ENCODE peak calls at places on chromosome 12, in seven cellular contexts. One of them, this sample, is unnamed.

GRCh38 chr12:19382111-19382526 is 57.2 kb upstream of the AEBP2 start:
- DNase-seq in ascending aorta: peak
- DNase-seq in breast epithelium: no peak
- DNase-seq in right cardiac atrium: no peak
- DNase-seq in AG04450: no peak
- DNase-seq in uterus: no peak
- DNase-seq in ovary: no peak
- DNase-seq in this sample: peak

GRCh38 chr12:121227294-121227693 is 17.4 kb downstream of the P2RX4 start:
- DNase-seq in ascending aorta: no peak
- DNase-seq in uterus: no peak
- DNase-seq in breast epithelium: peak
- DNase-seq in right cardiac atrium: no peak
- DNase-seq in AG04450: no peak
- DNase-seq in ovary: no peak
- DNase-seq in this sample: no peak

GRCh38 chr12:14187966-14188365 is 177.5 kb upstream of the ATF7IP start:
- DNase-seq in uterus: no peak
- DNase-seq in right cardiac atrium: no peak
- DNase-seq in breast epithelium: no peak
- DNase-seq in ascending aorta: no peak
- DNase-seq in AG04450: no peak
- DNase-seq in ovary: no peak
- DNase-seq in this sample: no peak

GRCh38 chr12:66168410-66168809 is 1.4 kb downstream of the TMBIM4 start:
- DNase-seq in right cardiac atrium: no peak
- DNase-seq in AG04450: no peak
- DNase-seq in ascending aorta: no peak
- DNase-seq in ovary: no peak
- DNase-seq in breast epithelium: no peak
- DNase-seq in uterus: no peak
- DNase-seq in this sample: no peak

GRCh38 chr12:2795291-2796186 is 769 bp downstream of the FKBP4 start:
- DNase-seq in ovary: peak
- DNase-seq in uterus: peak
- DNase-seq in ascending aorta: peak
- DNase-seq in breast epithelium: peak
- DNase-seq in AG04450: no peak
- DNase-seq in right cardiac atrium: peak
- DNase-seq in this sample: no peak

GRCh38 chr12:22437031-22437806 is 102.7 kb upstream of the ST8SIA1 start:
- DNase-seq in AG04450: no peak
- DNase-seq in uterus: no peak
- DNase-seq in ovary: no peak
- DNase-seq in ascending aorta: no peak
- DNase-seq in right cardiac atrium: peak
- DNase-seq in breast epithelium: no peak
- DNase-seq in this sample: peak

GRCh38 chr12:25496098-25496587 is 56.9 kb downstream of the LMNTD1 start:
- DNase-seq in AG04450: no peak
- DNase-seq in breast epithelium: no peak
- DNase-seq in ovary: no peak
- DNase-seq in uterus: no peak
- DNase-seq in right cardiac atrium: no peak
- DNase-seq in ascending aorta: no peak
- DNase-seq in this sample: no peak

GRCh38 chr12:13179159-13180074 is 17.1 kb upstream of the EMP1 start:
- DNase-seq in ovary: peak
- DNase-seq in breast epithelium: no peak
- DNase-seq in uterus: peak
- DNase-seq in right cardiac atrium: peak
- DNase-seq in AG04450: no peak
- DNase-seq in ascending aorta: no peak
- DNase-seq in this sample: no peak

GRCh38 chr12:63844391-63845341 is at the start of gene SRGAP1:
- DNase-seq in right cardiac atrium: peak
- DNase-seq in uterus: peak
- DNase-seq in ovary: peak
- DNase-seq in breast epithelium: peak
- DNase-seq in AG04450: no peak
- DNase-seq in ascending aorta: peak
- DNase-seq in this sample: no peak

GRCh38 chr12:49304161-49304560 is 9.2 kb downstream of the PRPH start:
- DNase-seq in ascending aorta: no peak
- DNase-seq in right cardiac atrium: no peak
- DNase-seq in breast epithelium: no peak
- DNase-seq in uterus: no peak
- DNase-seq in ovary: no peak
- DNase-seq in AG04450: peak
- DNase-seq in this sample: no peak

GRCh38 chr12:31874961-31875608 is 84.1 kb upstream of the RESF1 start:
- DNase-seq in ascending aorta: peak
- DNase-seq in uterus: peak
- DNase-seq in right cardiac atrium: peak
- DNase-seq in AG04450: peak
- DNase-seq in ovary: no peak
- DNase-seq in breast epithelium: no peak
- DNase-seq in this sample: peak

GRCh38 chr12:6372403-6373003 is 2.9 kb downstream of the SCNN1A start:
- DNase-seq in right cardiac atrium: peak
- DNase-seq in ascending aorta: no peak
- DNase-seq in breast epithelium: peak
- DNase-seq in uterus: no peak
- DNase-seq in ovary: no peak
- DNase-seq in AG04450: no peak
- DNase-seq in this sample: peak

GRCh38 chr12:49974231-49974675 is 1.5 kb downstream of the AQP6 start:
- DNase-seq in ovary: peak
- DNase-seq in AG04450: peak
- DNase-seq in uterus: peak
- DNase-seq in ascending aorta: peak
- DNase-seq in breast epithelium: no peak
- DNase-seq in right cardiac atrium: peak
- DNase-seq in this sample: no peak

GRCh38 chr12:116508145-116509121 is 50.7 kb upstream of the MAP1LC3B2 start:
- DNase-seq in AG04450: no peak
- DNase-seq in ovary: peak
- DNase-seq in breast epithelium: no peak
- DNase-seq in ascending aorta: no peak
- DNase-seq in uterus: peak
- DNase-seq in right cardiac atrium: peak
- DNase-seq in this sample: no peak

GRCh38 chr12:126383506-126383905 is 1318.3 kb downstream of the AACS start:
- DNase-seq in AG04450: no peak
- DNase-seq in right cardiac atrium: no peak
- DNase-seq in ovary: no peak
- DNase-seq in breast epithelium: no peak
- DNase-seq in ascending aorta: no peak
- DNase-seq in uterus: no peak
- DNase-seq in this sample: no peak

GRCh38 chr12:65495233-65495632 is 216.8 kb downstream of the MSRB3 start:
- DNase-seq in ascending aorta: no peak
- DNase-seq in AG04450: peak
- DNase-seq in uterus: no peak
- DNase-seq in ovary: no peak
- DNase-seq in right cardiac atrium: no peak
- DNase-seq in breast epithelium: no peak
- DNase-seq in this sample: peak

GRCh38 chr12:97456792-97457191 is 5.8 kb upstream of the RMST start:
- DNase-seq in breast epithelium: no peak
- DNase-seq in AG04450: no peak
- DNase-seq in ascending aorta: no peak
- DNase-seq in ovary: no peak
- DNase-seq in uterus: no peak
- DNase-seq in right cardiac atrium: no peak
- DNase-seq in this sample: no peak

GRCh38 chr12:52050116-52050770 is 999 bp upstream of the NR4A1 start:
- DNase-seq in breast epithelium: no peak
- DNase-seq in AG04450: no peak
- DNase-seq in uterus: no peak
- DNase-seq in ascending aorta: no peak
- DNase-seq in right cardiac atrium: peak
- DNase-seq in ovary: peak
- DNase-seq in this sample: no peak

GRCh38 chr12:42846782-42847181 is 257.2 kb upstream of the PRICKLE1 start:
- DNase-seq in ascending aorta: no peak
- DNase-seq in AG04450: no peak
- DNase-seq in ovary: no peak
- DNase-seq in breast epithelium: no peak
- DNase-seq in uterus: no peak
- DNase-seq in right cardiac atrium: no peak
- DNase-seq in this sample: no peak

GRCh38 chr12:42474391-42474790 is 115.2 kb downstream of the PRICKLE1 start:
- DNase-seq in breast epithelium: no peak
- DNase-seq in ovary: no peak
- DNase-seq in ascending aorta: no peak
- DNase-seq in uterus: no peak
- DNase-seq in AG04450: no peak
- DNase-seq in right cardiac atrium: no peak
- DNase-seq in this sample: peak

GRCh38 chr12:19744760-19745218 is 305.5 kb downstream of the AEBP2 start:
- DNase-seq in right cardiac atrium: peak
- DNase-seq in ovary: no peak
- DNase-seq in breast epithelium: no peak
- DNase-seq in ascending aorta: no peak
- DNase-seq in uterus: no peak
- DNase-seq in AG04450: peak
- DNase-seq in this sample: no peak

DNA sequence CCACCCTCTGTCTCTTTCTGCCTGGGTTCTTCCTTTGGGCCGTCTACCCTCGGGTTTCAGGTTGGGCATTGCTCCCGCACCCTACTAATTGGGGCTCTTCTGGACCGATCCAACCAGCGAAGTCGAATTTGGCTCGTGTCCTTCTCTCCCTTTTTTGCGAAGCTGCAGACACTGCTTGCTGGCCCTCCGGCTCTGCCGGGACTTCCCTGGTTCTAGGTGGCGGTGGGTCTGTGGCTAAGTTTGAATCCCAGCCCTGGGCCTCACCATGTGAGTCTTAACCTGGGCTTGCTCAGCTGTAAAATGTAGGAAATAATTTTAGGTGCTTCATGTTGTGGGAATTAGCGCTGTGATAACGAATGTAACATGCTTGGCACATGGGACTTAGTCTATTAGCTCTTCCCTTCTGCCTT is 418 bp upstream of the CISTR start:
- DNase-seq in right cardiac atrium: no peak
- DNase-seq in ovary: peak
- DNase-seq in uterus: no peak
- DNase-seq in AG04450: no peak
- DNase-seq in ascending aorta: no peak
- DNase-seq in breast epithelium: no peak
- DNase-seq in this sample: no peak
- H3K4me3 ChIP-seq in right cardiac atrium: peak
- H3K4me3 ChIP-seq in ovary: peak
- H3K4me3 ChIP-seq in uterus: peak
- H3K4me3 ChIP-seq in AG04450: no peak
- H3K4me3 ChIP-seq in ascending aorta: peak
- H3K4me3 ChIP-seq in breast epithelium: peak
- H3K4me3 ChIP-seq in this sample: no peak

DNA sequence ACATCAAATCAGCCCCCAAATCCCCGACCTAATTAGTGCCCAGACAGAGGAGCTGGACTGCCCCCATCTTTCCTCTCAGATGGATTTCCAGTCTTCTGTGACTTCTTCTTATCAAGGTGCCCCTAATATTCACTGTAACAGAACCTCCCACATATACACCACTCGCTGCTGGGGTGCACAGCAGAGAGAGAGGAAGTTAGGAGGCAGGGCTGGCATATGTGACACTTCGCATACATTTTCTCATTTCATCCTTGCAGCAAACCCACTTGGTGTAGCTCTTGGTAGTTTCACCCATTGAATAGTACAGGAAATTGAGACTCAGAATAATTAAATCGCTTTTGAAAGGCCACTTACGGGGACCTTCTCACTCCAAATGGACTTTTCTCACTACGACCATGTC is 56.5 kb upstream of the CCND2 start:
- DNase-seq in right cardiac atrium: no peak
- DNase-seq in AG04450: no peak
- DNase-seq in uterus: no peak
- DNase-seq in breast epithelium: no peak
- DNase-seq in ovary: no peak
- DNase-seq in ascending aorta: no peak
- DNase-seq in this sample: no peak
- H3K27ac ChIP-seq in right cardiac atrium: no peak
- H3K27ac ChIP-seq in AG04450: no peak
- H3K27ac ChIP-seq in uterus: no peak
- H3K27ac ChIP-seq in breast epithelium: no peak
- H3K27ac ChIP-seq in ovary: no peak
- H3K27ac ChIP-seq in ascending aorta: no peak
- H3K27ac ChIP-seq in this sample: no peak

GRCh38 chr12:124884587-124885438 is 21.1 kb upstream of the SCARB1 start:
- DNase-seq in ascending aorta: no peak
- DNase-seq in ovary: no peak
- DNase-seq in right cardiac atrium: peak
- DNase-seq in breast epithelium: no peak
- DNase-seq in AG04450: no peak
- DNase-seq in uterus: no peak
- DNase-seq in this sample: no peak
- H3K4me3 ChIP-seq in ascending aorta: no peak
- H3K4me3 ChIP-seq in ovary: no peak
- H3K4me3 ChIP-seq in right cardiac atrium: no peak
- H3K4me3 ChIP-seq in breast epithelium: no peak
- H3K4me3 ChIP-seq in AG04450: no peak
- H3K4me3 ChIP-seq in uterus: no peak
- H3K4me3 ChIP-seq in this sample: no peak

DNA sequence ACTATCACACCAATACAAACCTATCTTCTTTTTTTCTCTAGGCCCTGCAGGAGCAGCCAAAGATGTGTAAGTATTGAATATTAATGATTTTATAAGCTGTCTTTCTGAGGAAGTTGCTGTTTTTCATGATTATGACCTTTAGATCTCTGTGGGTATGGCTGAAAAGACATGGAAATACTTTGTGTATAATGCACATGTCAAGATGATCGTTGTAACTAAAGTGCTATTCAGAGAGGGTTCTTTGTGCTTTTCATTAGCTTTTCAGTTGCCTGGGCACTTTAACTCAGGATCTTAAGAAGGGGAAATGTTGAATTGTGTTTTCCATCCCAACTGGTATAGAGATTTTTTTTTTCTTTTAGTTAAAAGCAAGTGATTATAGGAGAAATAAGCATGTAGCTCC is 18.1 kb downstream of the C12orf75 start:
- DNase-seq in breast epithelium: no peak
- DNase-seq in ovary: no peak
- DNase-seq in ascending aorta: no peak
- DNase-seq in right cardiac atrium: no peak
- DNase-seq in AG04450: no peak
- DNase-seq in uterus: no peak
- DNase-seq in this sample: no peak
- H3K27ac ChIP-seq in breast epithelium: no peak
- H3K27ac ChIP-seq in ovary: no peak
- H3K27ac ChIP-seq in ascending aorta: peak
- H3K27ac ChIP-seq in right cardiac atrium: no peak
- H3K27ac ChIP-seq in AG04450: no peak
- H3K27ac ChIP-seq in uterus: no peak
- H3K27ac ChIP-seq in this sample: no peak

GRCh38 chr12:106161491-106161890 is 22.7 kb upstream of the NUAK1 start:
- DNase-seq in ovary: no peak
- DNase-seq in AG04450: no peak
- DNase-seq in uterus: no peak
- DNase-seq in breast epithelium: no peak
- DNase-seq in ascending aorta: no peak
- DNase-seq in right cardiac atrium: no peak
- DNase-seq in this sample: no peak
- H3K4me3 ChIP-seq in ovary: no peak
- H3K4me3 ChIP-seq in AG04450: no peak
- H3K4me3 ChIP-seq in uterus: no peak
- H3K4me3 ChIP-seq in breast epithelium: no peak
- H3K4me3 ChIP-seq in ascending aorta: no peak
- H3K4me3 ChIP-seq in right cardiac atrium: no peak
- H3K4me3 ChIP-seq in this sample: no peak

GRCh38 chr12:47312147-47312546 is 232.4 kb upstream of the AMIGO2 start:
- DNase-seq in right cardiac atrium: no peak
- DNase-seq in uterus: no peak
- DNase-seq in breast epithelium: no peak
- DNase-seq in ovary: no peak
- DNase-seq in AG04450: no peak
- DNase-seq in ascending aorta: no peak
- DNase-seq in this sample: no peak
- H3K27ac ChIP-seq in right cardiac atrium: no peak
- H3K27ac ChIP-seq in uterus: no peak
- H3K27ac ChIP-seq in breast epithelium: no peak
- H3K27ac ChIP-seq in ovary: no peak
- H3K27ac ChIP-seq in AG04450: no peak
- H3K27ac ChIP-seq in ascending aorta: no peak
- H3K27ac ChIP-seq in this sample: no peak

This sample was measured in keratinocyte.